ENCODE peak calls at places on chromosomes 2 and 18, in seven cellular contexts. Y, B, R, P, V, A and E are unnamed samples. For H3K4me1, the result is how much of the 10 kb centered on the place peaks cover.

GRCh38 chr18:42412281-42412680 is 457.2 kb downstream of the PIK3C3 start:
- DNase-seq in Y (no peak), P (no peak), R (no peak), B (peak), A (no peak), V (no peak), E (no peak)

GRCh38 chr2:41865263-41865662 is 182.6 kb upstream of the PKDCC start:
- DNase-seq in A (no peak), P (no peak), R (peak), Y (no peak), V (no peak), B (no peak), E (no peak)

GRCh38 chr2:130825231-130825971 is 11.3 kb upstream of the ARHGEF4 start:
- DNase-seq in P (no peak), B (no peak), A (no peak), Y (no peak), V (no peak), R (peak), E (no peak)

GRCh38 chr2:176507736-176508135 is 238.5 kb downstream of the MTX2 start:
- DNase-seq in P (no peak), V (no peak), B (peak), A (no peak), R (no peak), Y (no peak), E (no peak)

GRCh38 chr18:6997802-6998201 is 119.8 kb downstream of the LAMA1 start:
- DNase-seq in A (no peak), Y (no peak), P (no peak), V (no peak), B (no peak), R (no peak), E (no peak)

GRCh38 chr18:23380001-23380550 is 73.0 kb upstream of the RIOK3 start:
- DNase-seq in V (no peak), A (no peak), B (peak), P (no peak), Y (no peak), R (peak), E (peak)

GRCh38 chr2:85924522-85924921 is 35.7 kb upstream of the ST3GAL5 start:
- DNase-seq in P (no peak), R (peak), V (peak), B (peak), Y (no peak), A (peak), E (no peak)

GRCh38 chr2:675982-676646 is 1.1 kb downstream of the TMEM18 start:
- DNase-seq in R (peak), Y (peak), P (peak), B (peak), V (peak), A (peak), E (no peak)

GRCh38 chr18:76654536-76654935 is 159.5 kb upstream of the ZNF516 start:
- DNase-seq in Y (no peak), P (no peak), V (no peak), A (no peak), B (no peak), R (no peak), E (no peak)

GRCh38 chr18:12657849-12658829 is at the start of gene SPIRE1:
- DNase-seq in B (peak), A (peak), Y (peak), R (peak), P (peak), V (peak), E (peak)

GRCh38 chr2:85430780-85431601 is 12.5 kb downstream of the SH2D6 start:
- DNase-seq in A (peak), R (peak), B (no peak), Y (peak), V (no peak), P (peak), E (no peak)

GRCh38 chr18:79974025-79974424 is 9.6 kb downstream of the HSBP1L1 start:
- DNase-seq in A (no peak), R (no peak), B (no peak), V (no peak), P (no peak), Y (no peak), E (no peak)

GRCh38 chr18:51006061-51006818 is 23.8 kb upstream of the SMAD4 start:
- DNase-seq in R (no peak), Y (no peak), B (no peak), A (no peak), P (no peak), V (no peak), E (no peak)

GRCh38 chr18:78901923-78902794 is 77.5 kb upstream of the SALL3 start:
- DNase-seq in A (no peak), Y (no peak), V (no peak), B (no peak), P (no peak), R (peak), E (no peak)

GRCh38 chr2:129483366-129483765 is 496.1 kb upstream of the RAB6C start:
- DNase-seq in V (no peak), B (no peak), R (no peak), A (no peak), Y (no peak), P (no peak), E (no peak)

GRCh38 chr2:226655871-226656270 is 143.7 kb downstream of the IRS1 start:
- DNase-seq in R (no peak), V (no peak), B (peak), A (no peak), Y (no peak), P (no peak), E (no peak)

GRCh38 chr2:116980354-116980753 is 834.1 kb upstream of the DDX18 start:
- DNase-seq in R (no peak), B (no peak), P (peak), A (no peak), Y (peak), V (no peak), E (no peak)

GRCh38 chr2:144517825-144518699 is 1.9 kb downstream of the ZEB2 start:
- DNase-seq in P (peak), A (no peak), B (peak), V (no peak), R (no peak), Y (no peak), E (no peak)

GRCh38 chr2:109410021-109410815 is 203.5 kb downstream of the SEPTIN10 start:
- DNase-seq in Y (no peak), B (no peak), A (no peak), P (peak), V (no peak), R (peak), E (peak)

GRCh38 chr18:79749251-79750191 is 48.2 kb upstream of the KCNG2 start:
- DNase-seq in Y (no peak), A (no peak), P (no peak), V (no peak), R (peak), B (peak), E (peak)

GRCh38 chr2:239129147-239129896 is 271.5 kb downstream of the HDAC4 start:
- DNase-seq in Y (no peak), V (no peak), A (no peak), P (no peak), R (peak), B (peak), E (no peak)

GRCh38 chr2:152098033-152098797 is 629 bp downstream of the CACNB4 start:
- DNase-seq in B (no peak), R (peak), P (peak), Y (peak), A (peak), V (peak), E (peak)

GRCh38 chr18:2425426-2426317 is 145.6 kb downstream of the METTL4 start:
- DNase-seq in R (no peak), P (no peak), B (peak), V (no peak), Y (no peak), A (no peak), E (no peak)

GRCh38 chr2:207683879-207684627 is 27.4 kb upstream of the CCNYL1 start:
- DNase-seq in P (no peak), V (peak), B (peak), A (peak), R (peak), Y (no peak), E (peak)

GRCh38 chr2:41495050-41495449 is 552.8 kb upstream of the PKDCC start:
- DNase-seq in V (no peak), P (peak), A (no peak), Y (no peak), B (no peak), R (no peak), E (no peak)

GRCh38 chr18:36035253-36035652 is 32.1 kb downstream of the RPRD1A start:
- DNase-seq in R (no peak), P (no peak), V (no peak), A (no peak), Y (no peak), B (peak), E (peak)

GRCh38 chr18:78459646-78460045 is 520.0 kb upstream of the SALL3 start:
- DNase-seq in P (no peak), B (no peak), Y (no peak), V (no peak), R (no peak), A (no peak), E (no peak)

GRCh38 chr2:231191896-231192872 is 6.2 kb upstream of the ARMC9 start:
- DNase-seq in R (peak), Y (peak), A (peak), B (peak), P (peak), V (peak), E (peak)

GRCh38 chr2:12770569-12770968 is 53.8 kb downstream of the TRIB2 start:
- DNase-seq in A (no peak), Y (no peak), B (no peak), P (no peak), V (no peak), R (no peak), E (no peak)

GRCh38 chr2:122634261-122634660 is 878.8 kb downstream of the TSN start:
- DNase-seq in P (no peak), A (peak), V (no peak), B (peak), Y (no peak), R (peak), E (no peak)

GRCh38 chr2:142901778-142902177 is 24.3 kb downstream of the KYNU start:
- DNase-seq in R (no peak), P (no peak), V (no peak), Y (no peak), B (no peak), A (no peak), E (no peak)

GRCh38 chr2:241257419-241258032 is 57.9 kb downstream of the HDLBP start:
- DNase-seq in P (no peak), B (no peak), V (no peak), R (peak), Y (no peak), A (no peak), E (no peak)
- TF ChIP-seq CTCF in P (no peak), B (peak), V (no peak), R (peak), Y (no peak), A (peak), E (peak)

DNA sequence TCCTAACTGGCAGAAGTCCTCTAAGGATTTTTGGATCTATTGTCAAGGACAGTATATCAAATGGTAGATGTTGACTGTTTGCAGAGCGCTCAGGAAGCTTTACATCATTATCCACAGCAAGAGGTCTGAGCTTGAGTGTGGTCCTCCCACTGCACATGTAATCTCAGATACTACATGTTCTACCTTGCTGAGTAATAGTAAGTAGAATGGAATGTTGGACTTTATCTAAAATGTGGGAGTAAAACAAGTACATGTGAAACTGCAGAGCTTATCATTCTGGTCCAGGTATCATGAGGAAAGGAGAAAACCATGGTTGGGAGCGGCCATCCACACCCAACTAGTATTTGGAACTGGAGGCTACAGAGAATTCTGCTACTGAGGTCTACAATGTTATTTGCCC is 19.3 kb upstream of the CD28 start:
- DNase-seq in A (peak), Y (no peak), R (peak), V (no peak), B (peak), P (no peak), E (peak)
- H3K4me1 ChIP-seq in A (under half), Y (under half), R (half or more), V (under half), B (under half), P (under half), E (under half)

GRCh38 chr2:9138507-9139085 is 68.0 kb upstream of the ASAP2 start:
- DNase-seq in B (peak), Y (peak), V (peak), R (peak), P (peak), A (peak), E (peak)
- TF ChIP-seq CTCF in B (peak), Y (peak), V (no peak), R (peak), P (peak), A (peak), E (peak)

GRCh38 chr18:63819780-63820179 is 44.6 kb downstream of the SERPINB7 start:
- DNase-seq in P (no peak), A (no peak), B (no peak), Y (no peak), R (no peak), V (no peak), E (no peak)
- H3K4me1 ChIP-seq in P (under half), A (under half), B (under half), Y (under half), R (under half), V (under half), E (under half)

GRCh38 chr2:7053650-7054262 is 136.5 kb downstream of the RNF144A start:
- DNase-seq in A (no peak), R (no peak), B (no peak), P (peak), Y (no peak), V (peak), E (peak)
- TF ChIP-seq CTCF in A (no peak), R (no peak), B (no peak), P (no peak), Y (no peak), V (no peak), E (no peak)

DNA sequence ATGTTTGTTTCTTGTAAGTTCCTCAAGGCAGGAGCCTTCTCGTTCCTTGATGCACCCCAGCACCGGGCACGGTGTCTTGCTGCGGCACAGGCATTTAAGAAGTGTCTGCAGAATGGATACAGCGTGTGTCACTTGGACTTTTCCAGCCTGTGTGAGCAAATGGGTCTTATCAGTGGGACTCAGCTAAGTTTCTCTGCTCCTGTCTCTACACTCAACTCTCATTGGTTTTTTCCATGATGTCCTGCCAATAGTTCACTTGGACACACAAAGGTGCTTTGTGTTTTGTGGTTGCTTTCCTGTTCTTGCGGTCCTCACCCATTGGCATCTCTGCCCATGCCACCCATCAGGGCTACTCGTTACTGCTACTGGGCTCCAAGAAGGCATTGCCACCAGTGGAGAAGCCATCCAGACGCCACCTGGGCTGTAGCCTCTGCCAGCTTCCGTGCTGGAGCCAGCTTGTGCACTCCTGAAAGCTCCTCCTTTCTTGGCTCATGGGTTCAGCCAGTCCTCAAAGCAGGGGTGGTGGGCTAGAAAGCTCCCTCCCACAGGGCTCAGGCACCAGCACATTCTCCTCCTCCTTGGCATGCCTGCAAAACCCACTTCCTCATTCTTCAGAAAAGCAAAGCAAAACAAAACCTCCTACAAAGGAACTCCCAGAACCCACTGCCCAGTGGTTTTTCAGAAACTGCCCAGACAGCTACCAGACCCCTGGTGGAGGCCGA is 41.4 kb downstream of the IL1R2 start:
- DNase-seq in Y (no peak), R (no peak), V (peak), P (no peak), B (peak), A (peak), E (no peak)
- H3K4me1 ChIP-seq in Y (under half), R (under half), V (under half), P (under half), B (under half), A (under half), E (under half)

DNA sequence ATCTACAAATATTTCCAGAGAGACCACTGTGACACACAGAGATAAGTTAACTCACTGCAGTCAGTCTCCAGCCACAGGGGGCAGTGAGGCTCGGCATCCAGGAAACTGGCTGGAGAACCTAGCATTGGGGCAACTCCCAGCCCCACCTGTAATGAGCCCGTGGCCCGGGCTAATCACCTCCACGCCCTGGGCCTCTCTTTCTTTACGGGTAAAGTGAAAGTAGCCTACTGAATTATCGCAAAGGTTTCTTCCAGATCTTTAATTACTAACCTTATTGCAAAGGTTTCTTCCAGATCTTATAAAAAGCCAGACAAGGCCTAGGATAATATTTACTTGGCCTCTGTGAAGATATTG is 45.6 kb upstream of the ACAA2 start:
- DNase-seq in B (no peak), P (no peak), V (peak), Y (no peak), A (no peak), R (no peak), E (no peak)
- TF ChIP-seq CTCF in B (no peak), P (no peak), V (no peak), Y (peak), A (no peak), R (no peak), E (no peak)

DNA sequence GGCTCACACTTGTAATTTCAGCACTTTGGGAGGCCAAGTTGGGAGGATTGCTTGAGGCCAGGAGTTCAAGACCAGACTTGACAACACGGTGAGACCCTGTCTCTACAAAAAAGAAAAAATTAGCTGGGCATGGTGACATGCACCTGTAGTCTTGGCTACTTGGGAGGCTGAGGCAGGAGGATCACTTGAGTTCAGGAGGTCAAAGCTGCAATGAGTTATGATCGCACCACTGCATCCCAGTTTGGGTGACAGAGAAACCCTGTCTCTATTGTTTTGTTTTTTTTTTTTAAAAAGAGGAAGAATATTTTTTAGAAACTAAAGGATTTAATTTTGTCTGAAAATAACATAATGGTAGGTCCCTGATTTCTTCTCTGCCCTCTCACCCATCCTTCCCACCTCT is 79.4 kb upstream of the TMEM200C start:
- DNase-seq in Y (no peak), R (no peak), P (no peak), B (no peak), V (no peak), A (no peak), E (no peak)
- H3K4me1 ChIP-seq in Y (under half), R (under half), P (under half), B (under half), V (under half), A (under half), E (under half)